ENCODE peak calls at places on chromosomes 12 and 14, in nine cellular contexts. R, M, P, C, N, S, K, H and Z are unnamed samples.

GRCh38 chr14:106318700-106319099 is 792.3 kb downstream of the TMEM121 start:
- DNase-seq in H (peak), P (no peak), R (no peak), N (no peak), C (no peak), K (no peak), M (no peak), S (no peak), Z (no peak)

GRCh38 chr12:109540526-109541411 is 32.5 kb downstream of the MMAB start:
- DNase-seq in S (no peak), K (no peak), R (no peak), N (no peak), P (no peak), C (no peak), M (no peak), H (no peak), Z (no peak)

GRCh38 chr12:116459011-116459410 is 100.2 kb upstream of the MAP1LC3B2 start:
- DNase-seq in S (no peak), K (no peak), H (no peak), C (no peak), R (no peak), N (no peak), P (no peak), M (no peak), Z (no peak)

GRCh38 chr14:93281937-93282336 is 50.9 kb downstream of the BTBD7 start:
- DNase-seq in K (no peak), M (no peak), N (no peak), H (no peak), R (no peak), C (no peak), S (no peak), P (no peak), Z (no peak)

GRCh38 chr12:27592548-27592947 is 68.5 kb downstream of the PPFIBP1 start:
- DNase-seq in N (peak), C (no peak), K (peak), S (no peak), P (peak), H (no peak), M (no peak), R (no peak), Z (no peak)

GRCh38 chr12:85156569-85156968 is 120.4 kb downstream of the LRRIQ1 start:
- DNase-seq in P (no peak), K (no peak), R (no peak), C (no peak), S (no peak), H (no peak), N (no peak), M (no peak), Z (no peak)

GRCh38 chr12:29609431-29610215 is 112.1 kb upstream of the OVCH1 start:
- DNase-seq in S (no peak), R (no peak), M (no peak), P (no peak), C (no peak), K (no peak), N (no peak), H (no peak), Z (no peak)

GRCh38 chr12:122022393-122023338 is 982 bp downstream of the BCL7A start:
- DNase-seq in R (peak), C (no peak), H (no peak), M (no peak), S (peak), N (peak), K (no peak), P (peak), Z (no peak)

GRCh38 chr12:130872179-130873096 is 572 bp downstream of the RAN start:
- DNase-seq in P (peak), C (no peak), R (peak), H (peak), K (peak), N (peak), M (no peak), S (peak), Z (no peak)

GRCh38 chr12:10861366-10861765 is 12.1 kb upstream of the PRR4 start:
- DNase-seq in P (no peak), R (no peak), N (no peak), H (no peak), C (no peak), M (no peak), S (no peak), K (no peak), Z (no peak)

GRCh38 chr12:12922191-12922616 is 29.8 kb downstream of the GPRC5D start:
- DNase-seq in N (no peak), R (no peak), H (no peak), S (no peak), K (no peak), P (peak), M (no peak), C (no peak), Z (no peak)

GRCh38 chr14:39576726-39577125 is 144.5 kb upstream of the FBXO33 start:
- DNase-seq in S (no peak), M (no peak), H (no peak), N (no peak), R (no peak), K (no peak), P (no peak), C (no peak), Z (no peak)

GRCh38 chr12:81998761-81999378 is 239.7 kb upstream of the PPFIA2 start:
- DNase-seq in C (no peak), N (no peak), K (no peak), R (no peak), H (no peak), S (no peak), P (no peak), M (no peak), Z (no peak)

DNA sequence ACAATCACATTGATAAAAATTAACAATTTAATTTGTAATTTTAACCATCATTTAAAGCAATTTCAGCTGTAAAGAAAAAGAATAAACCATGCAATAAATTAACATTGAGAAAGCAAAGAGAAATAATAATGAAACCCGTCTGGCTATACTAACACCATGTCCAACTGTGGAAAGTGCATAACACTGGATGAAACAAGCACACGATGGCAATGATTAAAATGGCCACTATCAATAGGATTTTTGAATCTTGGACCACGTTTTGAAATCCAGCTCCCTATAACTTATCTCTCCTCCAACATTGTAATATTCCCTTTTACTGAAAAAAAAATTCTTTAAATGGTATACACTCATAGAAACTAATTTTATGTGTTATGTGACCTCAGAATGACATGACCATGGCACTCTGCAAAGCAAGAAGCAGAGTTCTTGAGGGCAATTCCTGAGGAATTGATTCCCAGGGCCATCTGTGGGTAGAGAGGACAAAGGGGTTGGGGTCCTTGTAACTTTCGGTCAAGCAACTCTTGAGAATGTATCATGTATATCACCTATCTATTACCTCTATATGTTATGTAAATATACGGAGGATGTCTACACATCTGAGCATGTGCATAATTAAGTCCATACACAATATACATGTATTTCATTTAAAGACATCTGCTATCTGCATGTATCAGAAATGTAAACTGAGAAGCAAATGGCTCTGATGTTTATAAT is 4.8 kb downstream of the FOXA1 start:
- DNase-seq in N (no peak), M (no peak), P (no peak), H (no peak), C (no peak), K (no peak), S (no peak), R (no peak), Z (no peak)
- H3K4me3 ChIP-seq in N (peak), M (no peak), P (no peak), H (no peak), C (no peak), K (no peak), S (peak), R (no peak), Z (peak)

DNA sequence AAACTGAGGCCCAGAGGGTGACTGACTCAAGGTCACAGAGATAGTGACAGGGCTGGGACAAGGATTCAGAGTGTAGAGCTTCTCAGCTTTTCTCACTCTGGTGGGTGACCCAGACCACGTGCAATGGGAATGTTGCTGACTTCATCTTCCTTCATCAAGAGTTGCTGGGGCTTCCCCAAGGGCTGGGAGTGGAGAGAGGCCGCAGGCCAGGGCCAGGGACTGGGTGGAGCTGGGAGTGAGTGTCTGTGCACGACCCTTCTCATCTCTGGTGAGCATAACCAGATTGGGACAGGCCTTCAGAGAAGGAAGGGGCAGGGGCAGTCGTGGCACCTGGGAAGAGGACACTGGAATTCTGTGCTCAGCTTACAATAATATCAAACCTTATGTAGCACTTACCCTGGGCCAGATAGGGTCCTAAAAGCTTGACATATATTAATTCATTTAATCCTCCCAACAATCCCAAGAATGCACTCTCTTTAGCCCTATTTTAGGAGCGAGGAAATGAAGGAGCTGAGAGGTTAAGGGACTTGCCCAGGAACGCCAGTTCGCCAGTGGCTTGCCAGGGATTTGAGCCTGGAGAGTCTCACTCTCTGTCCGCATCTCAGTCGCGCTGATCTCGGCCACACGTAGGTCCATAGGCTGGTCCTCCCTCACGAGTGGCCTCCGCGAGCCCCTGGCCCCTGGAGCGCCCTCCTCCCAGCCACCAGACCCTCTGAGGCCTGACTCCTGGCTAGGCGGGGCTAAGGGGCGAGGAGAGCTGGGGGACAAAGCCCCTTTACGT is 15.8 kb downstream of the KRT18 start:
- DNase-seq in C (no peak), S (peak), P (no peak), H (no peak), N (peak), K (no peak), R (no peak), M (no peak), Z (no peak)
- H3K4me3 ChIP-seq in C (no peak), S (no peak), P (no peak), H (no peak), N (no peak), K (no peak), R (no peak), M (peak), Z (no peak)

GRCh38 chr12:23855813-23856212 is 93.7 kb downstream of the SOX5 start:
- DNase-seq in H (no peak), M (no peak), C (no peak), P (no peak), N (no peak), R (no peak), S (no peak), K (no peak), Z (no peak)
- H3K4me3 ChIP-seq in H (no peak), M (no peak), C (no peak), P (no peak), N (no peak), R (no peak), S (no peak), K (no peak), Z (no peak)

GRCh38 chr12:124512667-124513296 is 54.6 kb downstream of the NCOR2 start:
- DNase-seq in N (peak), S (peak), H (no peak), K (no peak), M (peak), P (peak), R (no peak), C (peak), Z (no peak)

GRCh38 chr12:124514145-124514995 is 53.0 kb downstream of the NCOR2 start:
- DNase-seq in M (no peak), K (no peak), N (no peak), H (no peak), P (no peak), C (no peak), R (no peak), S (no peak), Z (no peak)

GRCh38 chr12:124514996-124515932 is 52.1 kb downstream of the NCOR2 start:
- DNase-seq in H (no peak), R (no peak), N (no peak), P (no peak), S (no peak), K (no peak), M (no peak), C (no peak), Z (no peak)

GRCh38 chr12:124511259-124511985 is 56.0 kb downstream of the NCOR2 start:
- DNase-seq in M (no peak), K (no peak), N (no peak), R (no peak), S (no peak), H (no peak), P (no peak), C (no peak), Z (no peak)

DNA sequence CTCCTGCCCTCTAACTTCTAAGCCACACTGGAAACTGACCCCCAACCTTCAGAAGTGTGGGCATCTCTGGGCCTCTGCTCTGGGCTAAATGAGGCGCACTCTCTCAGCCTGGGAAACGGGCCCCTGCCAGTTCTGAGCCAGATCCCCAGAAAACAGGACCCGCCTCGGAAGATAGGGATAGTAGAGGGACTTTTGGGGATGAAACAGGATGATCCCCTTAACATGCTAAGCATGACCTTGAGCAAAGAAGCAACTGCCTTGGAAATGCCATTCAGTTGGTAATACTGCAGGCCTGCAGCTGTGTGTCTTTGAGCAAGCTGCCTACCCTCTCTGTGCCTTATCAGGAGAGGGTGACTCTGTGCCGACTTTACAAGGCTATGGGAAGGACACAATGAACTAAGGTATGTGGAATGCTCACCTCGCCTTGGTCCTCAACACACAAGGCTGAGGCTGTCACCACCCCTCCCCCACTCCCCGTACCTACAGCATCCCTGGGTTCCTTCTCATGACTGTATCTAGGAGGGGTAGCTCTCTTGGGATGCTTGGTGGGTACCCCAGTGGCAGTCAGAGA is 54.0 kb downstream of the NCOR2 start:
- DNase-seq in P (no peak), M (no peak), H (no peak), C (no peak), N (no peak), K (no peak), R (no peak), S (peak), Z (no peak)
- H3K4me3 ChIP-seq in P (no peak), M (peak), H (no peak), C (peak), N (no peak), K (no peak), R (no peak), S (no peak), Z (no peak)

GRCh38 chr12:53053223-53054111 is 3.6 kb downstream of the TNS2 start:
- DNase-seq in N (peak), H (peak), R (peak), S (peak), M (no peak), P (peak), K (peak), C (peak), Z (peak)
- H3K4me3 ChIP-seq in N (peak), H (peak), R (peak), S (peak), M (peak), P (peak), K (peak), C (peak), Z (peak)

GRCh38 chr14:75428230-75429104 is 645 bp downstream of the JDP2 start:
- DNase-seq in N (peak), R (peak), C (no peak), H (no peak), S (peak), M (no peak), K (no peak), P (peak), Z (no peak)

GRCh38 chr14:75427482-75428229 is at the start of gene JDP2:
- DNase-seq in M (peak), N (peak), K (peak), P (peak), C (peak), H (no peak), R (peak), S (peak), Z (peak)

GRCh38 chr14:75426332-75427125 is 1.3 kb upstream of the JDP2 start:
- DNase-seq in M (no peak), H (no peak), K (no peak), S (no peak), C (no peak), R (no peak), N (no peak), P (no peak), Z (no peak)

GRCh38 chr14:75425443-75425842 is 2.4 kb upstream of the JDP2 start:
- DNase-seq in K (no peak), H (no peak), C (no peak), N (no peak), P (no peak), M (no peak), S (no peak), R (no peak), Z (no peak)

GRCh38 chr14:75427126-75427481 is 718 bp upstream of the JDP2 start:
- DNase-seq in H (no peak), P (peak), C (no peak), S (peak), N (no peak), K (no peak), M (no peak), R (no peak), Z (no peak)
- H3K4me3 ChIP-seq in H (peak), P (peak), C (peak), S (peak), N (peak), K (peak), M (peak), R (peak), Z (peak)

GRCh38 chr12:113183030-113183589 is 2.2 kb downstream of the DDX54 start:
- DNase-seq in C (no peak), R (no peak), S (no peak), H (no peak), K (no peak), P (no peak), N (no peak), M (no peak), Z (no peak)
- H3K4me3 ChIP-seq in C (no peak), R (no peak), S (no peak), H (no peak), K (no peak), P (no peak), N (no peak), M (no peak), Z (no peak)